ENCODE peak calls at places on chromosomes 6 and 20, in nine cellular contexts. B, E, P, S, K, G, O, J and R are unnamed samples.
A peak's percentile ranks its signal among the peaks of the same experiment; 100 is the strongest.

GRCh38 chr20:8234580-8234979 is 102.5 kb downstream of the PLCB1 start:
- DNase-seq in J (no peak), P (no peak), S (no peak), O (no peak), E (no peak), K (no peak), G (no peak), B (no peak), R (no peak)

GRCh38 chr6:166627875-166628849 is 1.1 kb upstream of the RPS6KA2 start:
- DNase-seq in B (peak; percentile 87), S (peak; percentile 86), G (peak; percentile 85), E (peak; percentile 74), P (peak; percentile 25), K (peak; percentile 95), O (peak; percentile 86), J (peak; percentile 68), R (peak; percentile 77)

GRCh38 chr6:168221000-168221399 is 98.6 kb downstream of the DACT2 start:
- DNase-seq in B (no peak), P (no peak), E (no peak), J (no peak), G (no peak), O (no peak), K (no peak), S (no peak), R (no peak)

GRCh38 chr20:36880741-36881250 is 4.9 kb downstream of the TLDC2 start:
- DNase-seq in K (peak; percentile 39), E (no peak), B (no peak), O (no peak), P (no peak), J (no peak), S (no peak), G (no peak), R (no peak)

GRCh38 chr6:164185342-164185920 is 770.9 kb downstream of the QKI start:
- DNase-seq in B (no peak), S (no peak), O (no peak), K (no peak), P (no peak), G (no peak), J (no peak), E (no peak), R (no peak)

GRCh38 chr6:47809863-47810262 is 28.0 kb downstream of the OPN5 start:
- DNase-seq in E (no peak), P (no peak), B (no peak), J (no peak), O (no peak), S (no peak), K (no peak), G (no peak), R (no peak)

GRCh38 chr6:161493731-161494130 is 219.9 kb upstream of the AGPAT4 start:
- DNase-seq in O (no peak), E (no peak), J (no peak), K (no peak), G (no peak), B (no peak), P (no peak), S (no peak), R (no peak)

GRCh38 chr6:10141756-10142443 is 273.0 kb downstream of the TFAP2A start:
- DNase-seq in S (no peak), K (no peak), J (no peak), P (no peak), G (no peak), E (no peak), O (no peak), B (no peak), R (no peak)

GRCh38 chr20:57459897-57460663 is 64.9 kb downstream of the CTCFL start:
- DNase-seq in E (no peak), K (no peak), O (no peak), S (no peak), J (no peak), G (no peak), B (no peak), P (no peak), R (no peak)

GRCh38 chr20:62117658-62118057 is 4.6 kb upstream of the LSM14B start:
- DNase-seq in G (no peak), K (peak; percentile 93), P (no peak), B (peak; percentile 45), J (no peak), E (no peak), O (no peak), S (no peak), R (peak; percentile 58)

GRCh38 chr6:15536201-15536955 is 126.5 kb downstream of the DTNBP1 start:
- DNase-seq in K (no peak), B (peak; percentile 3), S (no peak), P (no peak), J (no peak), E (no peak), G (no peak), O (no peak), R (peak; percentile 24)

GRCh38 chr6:99588618-99589289 is 17.9 kb upstream of the PRDM13 start:
- DNase-seq in P (peak; percentile 59), E (peak; percentile 76), S (peak; percentile 85), J (no peak), K (peak; percentile 89), B (peak; percentile 26), G (peak; percentile 65), O (no peak), R (peak; percentile 67)

GRCh38 chr6:31814677-31815024 is 432 bp downstream of the HSPA1L start:
- DNase-seq in G (peak; percentile 91), K (peak; percentile 91), S (peak; percentile 95), O (peak; percentile 96), E (no peak), B (peak; percentile 98), J (peak; percentile 93), P (peak; percentile 96), R (peak; percentile 98)

GRCh38 chr6:44166591-44167184 is 8.1 kb downstream of the CAPN11 start:
- DNase-seq in G (no peak), B (no peak), S (no peak), P (no peak), E (no peak), K (no peak), O (no peak), J (peak; percentile 51), R (no peak)

GRCh38 chr20:63206878-63207277 is 9.1 kb downstream of the YTHDF1 start:
- DNase-seq in E (no peak), G (no peak), P (no peak), B (no peak), O (no peak), J (no peak), S (no peak), K (no peak), R (no peak)

GRCh38 chr6:73955800-73956199 is 259.8 kb downstream of the CD109 start:
- DNase-seq in P (no peak), O (no peak), E (no peak), J (no peak), K (no peak), S (no peak), B (no peak), G (no peak), R (no peak)
- H3K27ac ChIP-seq in P (no peak overlapping the region), O (no peak overlapping the region), E (no peak overlapping the region), J (no peak overlapping the region), K (no peak overlapping the region), S (no peak overlapping the region), B (no peak overlapping the region), G (no peak overlapping the region), R (no peak overlapping the region)

GRCh38 chr20:19381947-19382346 is 169.5 kb downstream of the SLC24A3 start:
- DNase-seq in E (no peak), G (no peak), B (no peak), P (no peak), J (no peak), K (no peak), O (no peak), S (no peak), R (no peak)

GRCh38 chr20:19376451-19376971 is 164.1 kb downstream of the SLC24A3 start:
- DNase-seq in O (no peak), J (no peak), E (no peak), K (no peak), P (no peak), G (no peak), B (peak; percentile 8), S (no peak), R (no peak)

GRCh38 chr20:19380211-19380610 is 167.8 kb downstream of the SLC24A3 start:
- DNase-seq in B (no peak), P (no peak), G (no peak), S (no peak), J (no peak), E (no peak), K (no peak), O (no peak), R (no peak)

GRCh38 chr20:19375301-19375885 is 163.0 kb downstream of the SLC24A3 start:
- DNase-seq in B (no peak), O (no peak), E (no peak), G (no peak), K (no peak), P (no peak), J (no peak), S (no peak), R (no peak)

DNA sequence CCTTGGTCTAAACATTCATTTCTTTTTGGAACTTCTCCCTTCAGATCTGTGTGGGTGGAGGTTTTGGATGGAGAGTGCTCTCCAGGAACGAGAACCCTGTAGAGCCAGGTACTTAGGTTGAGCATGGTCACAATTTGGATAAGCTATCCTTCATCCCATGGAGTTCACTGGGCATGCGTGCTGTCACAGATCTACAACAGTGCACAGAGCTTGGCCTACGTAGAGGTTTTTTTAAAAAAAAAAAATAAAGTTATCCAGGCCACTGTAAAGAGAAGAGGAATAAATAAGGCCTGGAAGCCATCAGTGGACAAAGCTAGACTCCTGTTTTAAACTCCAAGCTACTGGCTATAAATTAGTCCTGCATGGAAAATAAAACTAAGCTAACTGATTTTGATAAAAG is 165.6 kb downstream of the SLC24A3 start:
- DNase-seq in K (no peak), S (no peak), P (no peak), J (no peak), E (no peak), G (no peak), O (no peak), B (no peak), R (no peak)
- H3K27me3 ChIP-seq in K (no peaks in the 10 kb centered on the region), S (no peaks in the 10 kb centered on the region), P (no peaks in the 10 kb centered on the region), J (no peaks in the 10 kb centered on the region), E (no peaks in the 10 kb centered on the region), G (no peaks in the 10 kb centered on the region), O (no peaks in the 10 kb centered on the region), B (no peaks in the 10 kb centered on the region), R (no peaks in the 10 kb centered on the region)

DNA sequence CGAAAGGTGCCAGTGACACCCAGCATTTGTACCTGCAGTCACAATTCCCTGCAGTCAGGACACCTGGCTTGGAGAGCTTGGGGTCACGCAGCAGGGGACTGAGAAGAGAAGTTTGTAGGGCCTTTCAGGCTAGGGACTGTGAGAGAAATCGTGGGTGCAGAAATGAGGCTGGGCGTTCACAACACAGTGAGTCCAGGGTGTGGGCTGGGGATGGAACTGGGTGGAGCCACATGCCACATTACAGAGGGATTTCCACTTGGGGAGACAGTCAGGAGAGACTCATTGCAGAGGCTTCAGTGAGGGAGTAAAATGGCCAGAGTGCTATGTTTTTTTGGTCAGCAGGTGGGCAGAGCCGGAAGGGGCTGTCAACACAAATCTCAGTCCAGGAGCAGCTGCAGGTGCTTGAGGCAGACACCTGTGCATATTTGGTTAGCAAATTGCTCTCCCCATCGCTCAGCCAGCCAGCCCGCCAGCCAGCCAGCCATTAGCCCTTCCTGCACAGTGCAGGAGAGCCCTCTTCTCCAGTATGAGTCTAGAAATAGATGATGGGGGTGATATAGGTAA is 7.4 kb downstream of the ITPR3 start:
- DNase-seq in B (no peak), S (no peak), E (peak; percentile 52), G (no peak), O (no peak), J (no peak), K (no peak), P (no peak), R (peak; percentile 65)
- H3K4me1 ChIP-seq in B (no peaks in the 10 kb centered on the region), S (peaks cover 66% of the 10 kb centered on the region), E (peaks cover 40% of the 10 kb centered on the region), G (peaks cover 3% of the 10 kb centered on the region), O (peaks cover 31% of the 10 kb centered on the region), J (peaks cover 11% of the 10 kb centered on the region), K (peaks cover 29% of the 10 kb centered on the region), P (peaks cover 26% of the 10 kb centered on the region), R (peaks cover 21% of the 10 kb centered on the region)

GRCh38 chr20:3813758-3814581 is 6.4 kb upstream of the AP5S1 start:
- DNase-seq in G (no peak), S (peak; percentile 38), B (no peak), E (no peak), P (no peak), K (no peak), J (peak; percentile 1), O (no peak), R (peak; percentile 61)
- H3K27ac ChIP-seq in G (no peak overlapping the region), S (no peak overlapping the region), B (no peak overlapping the region), E (no peak overlapping the region), P (no peak overlapping the region), K (peak overlapping the region; percentile 91), J (no peak overlapping the region), O (peak overlapping the region; percentile 85), R (peak overlapping the region; percentile 17)